ENCODE peak calls at places on chromosomes 7 and 10, in ten cellular contexts. L is coronary artery; K is naive thymus-derived CD4-positive, alpha-beta T cell; A is tibial artery; F is mesendoderm; G is cardiac muscle cell; E is astrocyte; H is CD8-positive, alpha-beta memory T cell; S is kidney; J is aorta. U is an unnamed sample.

GRCh38 chr7:30797294-30798040 is 26.2 kb downstream of the MINDY4 start:
- DNase-seq in L (no peak), K (no peak), A (no peak), F (no peak), G (no peak), E (no peak), H (no peak), S (no peak), J (no peak), U (no peak)

GRCh38 chr7:95772771-95773581 is 622 bp downstream of the DYNC1I1 start:
- DNase-seq in L (no peak), K (no peak), A (peak), F (peak), G (peak), E (peak), H (no peak), S (peak), J (no peak), U (no peak)

GRCh38 chr10:33215154-33215553 is 119.3 kb downstream of the NRP1 start:
- DNase-seq in L (no peak), K (no peak), A (no peak), F (no peak), G (no peak), E (peak), H (no peak), S (no peak), J (no peak), U (no peak)

GRCh38 chr10:72525277-72525676 is 100.6 kb downstream of the MICU1 start:
- DNase-seq in L (no peak), K (no peak), A (no peak), F (no peak), G (no peak), E (peak), H (no peak), S (no peak), J (no peak), U (no peak)

GRCh38 chr7:28042721-28043120 is 137.9 kb downstream of the JAZF1 start:
- DNase-seq in L (no peak), K (no peak), A (no peak), F (no peak), G (no peak), E (no peak), H (no peak), S (no peak), J (no peak), U (no peak)

GRCh38 chr10:33100996-33101747 is 143.1 kb upstream of the ITGB1 start:
- DNase-seq in L (no peak), K (no peak), A (no peak), F (no peak), G (no peak), E (no peak), H (no peak), S (no peak), J (no peak), U (no peak)

GRCh38 chr10:102241037-102241443 is 272 bp downstream of the PITX3 start:
- DNase-seq in L (no peak), K (no peak), A (no peak), F (no peak), G (no peak), E (no peak), H (no peak), S (no peak), J (no peak), U (no peak)

GRCh38 chr7:151416921-151417320 is 7.1 kb upstream of the WDR86 start:
- DNase-seq in L (no peak), K (no peak), A (no peak), F (no peak), G (no peak), E (no peak), H (no peak), S (no peak), J (no peak), U (no peak)

GRCh38 chr7:93228302-93228701 is 2.0 kb upstream of the HEPACAM2 start:
- DNase-seq in L (no peak), K (peak), A (no peak), F (peak), G (peak), E (peak), H (no peak), S (no peak), J (no peak), U (no peak)

GRCh38 chr7:39184387-39184786 is 206.7 kb downstream of the POU6F2 start:
- DNase-seq in L (no peak), K (no peak), A (no peak), F (no peak), G (peak), E (no peak), H (no peak), S (no peak), J (no peak), U (no peak)

GRCh38 chr7:39948932-39949928 is 826 bp upstream of the CDK13 start:
- DNase-seq in L (peak), K (peak), A (peak), F (peak), G (peak), E (peak), H (peak), S (peak), J (peak), U (peak)

GRCh38 chr7:99083068-99083651 is 60.7 kb downstream of the SMURF1 start:
- DNase-seq in L (no peak), K (no peak), A (no peak), F (no peak), G (no peak), E (peak), H (no peak), S (no peak), J (no peak), U (no peak)

GRCh38 chr10:6133331-6134098 is 44.7 kb downstream of the RBM17 start:
- DNase-seq in L (no peak), K (no peak), A (no peak), F (no peak), G (no peak), E (peak), H (no peak), S (peak), J (no peak), U (no peak)

GRCh38 chr10:6128087-6128486 is 39.3 kb downstream of the RBM17 start:
- DNase-seq in L (peak), K (no peak), A (peak), F (no peak), G (no peak), E (no peak), H (no peak), S (no peak), J (no peak), U (no peak)

GRCh38 chr10:6124666-6125065 is 35.8 kb downstream of the RBM17 start:
- DNase-seq in L (no peak), K (no peak), A (peak), F (no peak), G (no peak), E (no peak), H (no peak), S (no peak), J (peak), U (no peak)

GRCh38 chr10:6130851-6131470 is 42.1 kb downstream of the RBM17 start:
- DNase-seq in L (peak), K (no peak), A (peak), F (no peak), G (no peak), E (no peak), H (no peak), S (no peak), J (no peak), U (no peak)

GRCh38 chr10:6128591-6129383 is 40.0 kb downstream of the RBM17 start:
- DNase-seq in L (peak), K (no peak), A (peak), F (peak), G (peak), E (no peak), H (no peak), S (no peak), J (peak), U (no peak)
- H3K27ac ChIP-seq in L (no peak), K (no peak), A (no peak), F (no peak), G (no peak), E (no peak), H (no peak), S (no peak), J (no peak), U (peak)

GRCh38 chr7:1667566-1668485 is 2.3 kb upstream of the ELFN1 start:
- DNase-seq in L (peak), K (no peak), A (peak), F (peak), G (peak), E (no peak), H (peak), S (peak), J (peak), U (peak)
- H3K4me3 ChIP-seq in L (peak), K (no peak), A (peak), F (no peak), G (peak), E (peak), H (no peak), S (no peak), J (no peak), U (peak)

DNA sequence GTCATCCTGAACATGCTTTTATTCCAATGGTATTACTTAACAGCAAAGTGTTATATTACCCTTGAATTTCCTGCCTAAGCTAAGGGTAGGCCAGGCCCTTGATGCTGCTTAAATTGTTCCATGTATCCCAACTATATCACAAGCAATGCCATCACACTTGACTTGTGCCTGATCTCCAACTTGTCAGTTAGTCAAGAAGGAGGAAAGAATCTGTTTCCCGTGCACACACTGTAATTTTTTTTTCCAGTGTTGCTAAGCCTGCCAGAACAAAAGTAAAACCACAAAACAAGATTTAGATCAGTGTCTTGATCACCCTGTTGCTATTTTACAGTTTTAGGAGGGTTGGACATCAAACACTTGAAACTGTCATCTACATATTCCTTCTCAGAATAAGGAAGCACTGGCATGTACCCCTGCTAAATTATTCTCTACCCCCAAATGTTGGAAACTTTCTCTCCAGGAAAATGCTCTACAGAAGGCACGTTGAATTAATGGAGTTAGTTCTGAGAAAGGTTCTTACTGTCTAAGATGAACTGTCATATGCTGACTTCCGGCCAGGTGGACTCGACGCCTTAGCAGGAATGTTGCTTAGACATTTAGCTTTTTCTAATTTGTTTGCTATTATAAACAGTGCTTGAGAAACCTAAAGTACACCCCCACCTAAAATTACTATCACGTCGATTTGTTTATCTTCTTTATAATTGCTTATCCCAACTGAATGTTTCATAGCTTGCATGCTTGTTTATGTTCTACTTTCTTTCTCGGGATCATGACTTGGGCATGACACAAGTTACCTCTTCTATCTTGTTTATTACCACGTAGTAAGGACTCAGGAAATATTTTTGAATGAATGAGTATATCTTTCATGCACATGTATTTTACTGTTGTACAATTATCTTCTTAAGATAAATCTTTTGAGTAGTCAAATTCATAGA is 105.6 kb upstream of the ZNF438 start:
- DNase-seq in L (no peak), K (peak), A (no peak), F (no peak), G (no peak), E (peak), H (no peak), S (no peak), J (no peak), U (no peak)
- H3K27ac ChIP-seq in L (peak), K (peak), A (no peak), F (no peak), G (peak), E (no peak), H (no peak), S (no peak), J (peak), U (peak)

GRCh38 chr7:6376820-6377219 is 70.9 kb downstream of the DAGLB start:
- DNase-seq in L (no peak), K (no peak), A (no peak), F (no peak), G (no peak), E (no peak), H (no peak), S (no peak), J (no peak), U (no peak)
- H3K4me3 ChIP-seq in L (peak), K (no peak), A (peak), F (no peak), G (no peak), E (no peak), H (no peak), S (peak), J (no peak), U (no peak)

U was measured in left lung.